ENCODE peak calls at places on chromosome 12, in six cellular contexts. M is activated naive CD4-positive, alpha-beta T cell treated with anti-CD3 and anti-CD28 coated beads, Interleukin-2, amount 10 ng/mL, durations not matched to agents 7 days and 5 days; T is fibroblast of villous mesenchyme; W is Calu3; Q is RWPE2; A is fibroblast of lung. E is an unnamed sample.

GRCh38 chr12:75974323-75975273 is 57.0 kb downstream of the PHLDA1 start:
- DNase-seq in A (no peak), T (no peak), W (no peak), M (no peak), Q (no peak), E (no peak)

GRCh38 chr12:59041241-59042121 is 121.2 kb upstream of the LRIG3 start:
- DNase-seq in T (peak), M (no peak), Q (no peak), A (peak), W (peak), E (no peak)

GRCh38 chr12:32080435-32080834 is 26.2 kb upstream of the BICD1 start:
- DNase-seq in M (no peak), W (no peak), A (no peak), T (no peak), Q (no peak), E (peak)

GRCh38 chr12:3138896-3139590 is 61.9 kb downstream of the TSPAN9 start:
- DNase-seq in M (no peak), Q (no peak), W (no peak), A (no peak), T (no peak), E (no peak)

GRCh38 chr12:105555556-105555973 is 225.1 kb downstream of the C12orf75 start:
- DNase-seq in W (peak), M (no peak), Q (no peak), T (no peak), A (peak), E (no peak)

GRCh38 chr12:103268831-103269514 is 226.8 kb downstream of the C12orf42 start:
- DNase-seq in W (no peak), M (peak), T (no peak), Q (no peak), A (no peak), E (no peak)

GRCh38 chr12:46507766-46508165 is 135.2 kb upstream of the SLC38A2 start:
- DNase-seq in M (no peak), A (no peak), W (no peak), T (no peak), Q (no peak), E (no peak)

GRCh38 chr12:94561943-94562411 is 88.4 kb downstream of the TMCC3 start:
- DNase-seq in T (no peak), A (peak), Q (no peak), W (peak), M (no peak), E (peak)

GRCh38 chr12:132603240-132604107 is 6.9 kb downstream of the LRCOL1 start:
- DNase-seq in W (no peak), T (no peak), Q (no peak), M (no peak), A (no peak), E (no peak)

GRCh38 chr12:124032265-124032886 is 59.4 kb downstream of the ZNF664 start:
- DNase-seq in A (peak), T (peak), M (peak), Q (no peak), W (peak), E (peak)

GRCh38 chr12:53213348-53213747 is 6.3 kb upstream of the ITGB7 start:
- DNase-seq in T (peak), Q (no peak), M (peak), W (peak), A (peak), E (peak)

GRCh38 chr12:25715147-25715546 is 162.1 kb upstream of the LMNTD1 start:
- DNase-seq in Q (no peak), M (no peak), T (no peak), A (peak), W (no peak), E (no peak)

GRCh38 chr12:102638777-102639176 is 158.4 kb upstream of the IGF1 start:
- DNase-seq in M (no peak), T (peak), W (no peak), A (peak), Q (no peak), E (no peak)

GRCh38 chr12:102439391-102440108 is 40.8 kb downstream of the IGF1 start:
- DNase-seq in A (peak), M (no peak), Q (no peak), T (peak), W (no peak), E (no peak)

E was measured in cerebellar cortex.